ENCODE peak calls at places on chromosomes 13 and 19, in five cellular contexts. H is stomach, P is ovary, L is AG09309, D is progenitor cell of endocrine pancreas. O is an unnamed sample.

GRCh38 chr13:75621147-75621546 is 15.0 kb upstream of the LMO7 start:
- DNase-seq in D (no peak), L (peak), P (no peak), H (no peak), O (no peak)

GRCh38 chr13:51451467-51452390 is 1.1 kb downstream of the INTS6 start:
- DNase-seq in L (no peak), D (peak), P (peak), H (peak), O (peak)

GRCh38 chr19:6970478-6970877 is 50.8 kb downstream of the MBD3L2B start:
- DNase-seq in H (no peak), L (no peak), D (no peak), P (no peak), O (peak)

GRCh38 chr13:101399365-101399764 is 16.9 kb downstream of the NALCN start:
- DNase-seq in L (no peak), D (no peak), P (no peak), H (no peak), O (no peak)

GRCh38 chr19:12611361-12611699 is 610 bp downstream of the ZNF791 start:
- DNase-seq in L (peak), H (peak), P (peak), D (peak), O (no peak)

GRCh38 chr13:68023838-68024581 is 793.9 kb upstream of the PCDH9 start:
- DNase-seq in L (no peak), D (no peak), H (no peak), P (no peak), O (no peak)

GRCh38 chr13:48876289-48876688 is 99.4 kb upstream of the FNDC3A start:
- DNase-seq in D (no peak), L (no peak), H (no peak), P (no peak), O (no peak)

GRCh38 chr13:21297452-21297851 is 121.0 kb downstream of the MRPL57 start:
- DNase-seq in P (no peak), D (no peak), L (no peak), H (no peak), O (no peak)

GRCh38 chr19:45890877-45891276 is 4.9 kb upstream of the IRF2BP1 start:
- DNase-seq in D (no peak), P (no peak), H (no peak), L (no peak), O (no peak)
- TF ChIP-seq CTCF in D (no peak), P (no peak), H (no peak), L (no peak), O (no peak)

DNA sequence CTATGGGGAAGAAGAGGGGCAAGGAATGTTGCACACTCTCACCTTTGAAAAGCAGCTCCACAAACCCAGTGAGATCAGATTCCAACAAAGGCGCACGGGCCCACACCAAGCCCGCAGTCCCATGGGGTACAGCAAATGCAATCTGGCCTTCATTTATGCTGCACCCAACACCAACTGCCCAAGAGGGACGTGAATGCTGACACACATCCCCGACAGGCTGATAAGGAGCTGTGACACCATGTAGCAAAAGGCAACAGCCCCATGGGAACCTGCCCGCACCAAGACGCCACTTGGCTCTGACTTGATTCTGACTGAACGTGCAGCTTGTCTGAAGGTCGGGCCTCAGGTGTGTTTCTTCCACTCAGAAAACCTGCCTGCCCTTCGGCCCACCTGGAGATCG is 17.3 kb downstream of the REXO1 start:
- DNase-seq in L (no peak), D (no peak), H (no peak), P (no peak), O (no peak)
- TF ChIP-seq CTCF in L (no peak), D (no peak), H (no peak), P (no peak), O (no peak)

GRCh38 chr19:39187552-39187943 is 9.2 kb upstream of the NCCRP1 start:
- DNase-seq in H (no peak), P (no peak), D (no peak), L (no peak), O (no peak)
- TF ChIP-seq CTCF in H (no peak), P (no peak), D (no peak), L (no peak), O (peak)

GRCh38 chr13:25249001-25249543 is 38.2 kb downstream of the MTMR6 start:
- DNase-seq in D (no peak), L (peak), H (no peak), P (no peak), O (peak)
- TF ChIP-seq CTCF in D (peak), L (peak), H (no peak), P (no peak), O (no peak)

GRCh38 chr13:30256713-30257432 is 50.5 kb downstream of the KATNAL1 start:
- DNase-seq in H (no peak), P (no peak), L (peak), D (no peak), O (no peak)
- TF ChIP-seq CTCF in H (no peak), P (no peak), L (peak), D (no peak), O (no peak)

DNA sequence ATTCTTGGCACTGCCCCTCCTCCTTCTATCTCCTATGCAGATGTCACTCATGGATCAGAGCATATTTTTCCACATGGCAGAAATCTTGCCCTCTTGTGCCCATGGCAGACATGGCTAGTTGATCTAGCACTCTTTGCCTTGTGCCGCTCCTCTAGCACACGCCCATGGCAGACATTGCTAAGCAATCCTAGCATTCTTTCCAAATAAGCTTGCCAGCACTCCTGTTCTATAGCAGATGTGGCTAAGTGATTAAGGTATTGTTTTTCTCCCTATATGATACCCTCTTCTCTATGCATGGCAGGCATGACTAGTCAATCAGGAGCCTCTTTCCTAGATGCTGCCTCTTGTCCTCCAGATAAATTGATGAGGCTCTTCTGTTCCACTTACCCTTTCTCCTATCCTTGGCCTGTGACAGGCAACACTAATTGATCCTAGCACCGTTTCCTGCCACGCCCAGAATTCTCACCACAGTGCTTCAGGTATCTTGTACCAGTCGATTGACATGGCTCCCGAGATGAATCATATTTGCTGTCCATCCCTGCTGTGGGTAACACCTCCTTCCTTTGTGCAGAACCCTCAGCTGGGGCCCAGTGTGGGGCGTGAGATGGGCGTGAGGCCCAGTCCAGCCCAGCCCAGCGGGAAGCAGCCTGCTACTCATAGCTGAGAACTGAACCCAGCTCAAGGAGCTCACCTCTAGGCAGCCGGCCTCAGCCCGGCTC is 26.9 kb downstream of the TMED1 start:
- DNase-seq in L (peak), H (peak), D (no peak), P (no peak), O (peak)
- TF ChIP-seq CTCF in L (no peak), H (no peak), D (no peak), P (no peak), O (no peak)

GRCh38 chr19:1810439-1811160 is 1.5 kb downstream of the ATP8B3 start:
- DNase-seq in L (no peak), P (peak), D (no peak), H (no peak), O (no peak)

GRCh38 chr19:1811472-1811894 is 593 bp downstream of the ATP8B3 start:
- DNase-seq in P (peak), H (peak), L (no peak), D (no peak), O (peak)

GRCh38 chr19:1813197-1813836 is 1.2 kb upstream of the ATP8B3 start:
- DNase-seq in P (no peak), L (no peak), D (no peak), H (no peak), O (no peak)

GRCh38 chr19:1812426-1813196 is 535 bp upstream of the ATP8B3 start:
- DNase-seq in D (peak), H (peak), P (peak), L (peak), O (peak)

DNA sequence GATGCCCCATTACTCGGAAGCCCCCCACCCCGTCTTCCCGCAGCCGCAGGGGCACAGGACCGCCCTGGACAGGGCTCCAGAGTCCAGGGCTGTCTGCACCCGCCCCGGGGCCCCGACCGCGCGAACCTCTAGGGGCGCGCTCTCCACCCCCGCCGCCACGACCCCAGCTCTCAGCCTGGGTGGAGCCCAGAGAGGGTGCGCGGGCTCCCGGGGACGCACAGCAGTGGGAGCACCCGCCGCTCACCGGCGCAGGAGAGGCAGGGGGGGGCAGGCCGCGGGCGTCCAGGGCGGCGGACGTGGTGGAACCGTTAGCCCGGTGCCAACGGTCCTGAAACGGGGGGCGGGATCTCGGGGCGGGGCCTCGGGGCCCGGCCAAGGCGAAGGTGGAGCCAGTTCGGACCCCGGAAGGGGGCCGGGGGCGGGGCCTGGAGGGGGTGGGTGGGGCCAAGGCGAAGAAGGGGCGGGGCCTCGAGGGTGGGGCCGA is at the start of gene ATP8B3:
- DNase-seq in P (no peak), L (no peak), D (no peak), H (peak), O (no peak)
- TF ChIP-seq CTCF in P (no peak), L (peak), D (peak), H (no peak), O (peak)

GRCh38 chr19:40862785-40863184 is 12.5 kb upstream of the CYP2A6 start:
- DNase-seq in D (no peak), P (no peak), H (no peak), L (peak), O (no peak)
- TF ChIP-seq CTCF in D (no peak), P (no peak), H (no peak), L (no peak), O (no peak)

DNA sequence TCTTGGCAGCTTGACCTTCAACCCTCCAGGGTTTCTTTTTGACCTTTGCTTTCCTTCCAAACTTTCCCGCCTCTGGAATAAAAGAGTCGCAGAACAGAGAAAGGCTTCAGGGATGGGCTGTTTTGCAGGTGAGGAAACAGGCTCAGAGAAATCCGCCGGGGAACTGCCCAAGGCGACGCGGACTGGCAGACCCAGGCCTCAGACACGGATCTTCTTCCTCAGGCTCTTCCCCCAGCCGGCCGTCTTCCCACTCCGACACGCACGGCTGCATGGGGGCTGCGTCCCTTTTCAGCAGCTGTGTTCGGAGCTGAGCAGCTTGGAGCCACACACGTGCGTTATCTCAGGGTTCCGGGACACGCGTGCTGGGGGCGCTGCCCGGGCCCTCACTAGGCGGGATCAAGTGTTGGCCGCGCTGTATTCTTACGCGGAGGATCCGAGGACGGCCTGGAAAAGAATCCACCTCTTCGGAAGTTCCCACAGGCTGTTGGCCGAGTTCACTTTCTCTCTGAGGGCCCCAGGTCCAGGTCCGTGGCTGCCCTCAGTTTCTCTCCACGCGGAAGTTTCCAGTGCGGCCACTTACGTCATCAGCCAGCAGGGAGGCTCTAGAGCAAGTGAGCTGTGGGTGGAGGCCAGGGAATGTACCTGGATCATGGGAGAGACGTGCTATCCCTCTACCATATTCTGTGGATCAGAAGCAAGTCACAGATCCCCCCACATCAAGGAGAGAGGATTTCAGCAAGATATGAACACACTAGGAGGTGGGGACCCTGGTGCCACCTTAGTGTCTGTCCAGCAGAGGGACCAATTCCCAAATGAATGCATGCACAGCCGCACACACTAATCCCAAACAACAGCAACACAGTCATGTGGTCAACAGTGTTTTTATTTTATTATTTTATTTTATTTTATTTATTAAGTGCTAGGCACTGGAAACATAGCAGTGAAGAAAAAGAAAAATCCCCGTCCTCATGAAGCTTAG is 100.4 kb downstream of the ING1 start:
- DNase-seq in P (no peak), H (no peak), D (no peak), L (no peak), O (no peak)
- TF ChIP-seq CTCF in P (no peak), H (no peak), D (peak), L (no peak), O (peak)

DNA sequence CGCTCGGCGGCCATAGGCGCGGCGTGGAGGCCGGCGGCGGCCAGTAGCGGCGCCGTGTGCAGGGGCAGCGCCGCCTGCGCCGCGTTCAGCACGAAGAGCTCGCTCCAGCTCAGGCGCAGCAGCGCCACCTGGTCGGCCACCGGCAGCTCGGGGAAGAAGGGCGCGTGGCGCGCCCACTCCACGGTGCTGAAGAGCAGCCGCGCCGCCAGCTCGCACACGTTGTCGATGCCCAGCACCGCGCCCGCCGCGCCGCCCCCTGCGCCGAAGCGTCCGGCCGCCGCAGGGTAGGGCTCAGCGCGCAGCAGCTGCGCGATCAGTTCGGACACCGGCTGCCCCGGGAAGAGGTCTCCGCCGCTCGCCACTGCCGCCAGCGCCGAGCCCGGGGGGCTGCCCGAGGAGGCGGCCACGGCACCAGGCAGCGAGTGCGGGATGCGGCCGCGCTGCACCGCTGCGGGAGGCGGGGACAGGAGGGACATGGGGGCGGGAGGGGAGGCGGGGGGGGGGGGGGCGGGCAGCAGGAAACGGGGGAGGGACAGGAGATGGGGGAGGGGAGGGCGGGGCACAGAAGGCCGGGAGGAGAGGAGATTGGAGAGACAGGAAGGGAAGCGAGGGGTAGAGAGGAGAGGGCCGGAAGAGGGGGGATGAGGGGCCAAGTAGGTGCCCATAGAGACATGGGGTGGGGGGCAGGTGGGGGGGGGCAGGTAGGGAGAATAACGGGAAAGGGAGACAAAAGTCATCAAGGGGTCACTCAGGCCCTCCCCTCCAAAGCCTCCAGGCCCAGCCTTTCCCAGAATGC is 9.8 kb downstream of the OCEL1 start:
- DNase-seq in D (peak), P (peak), L (peak), H (peak), O (peak)
- TF ChIP-seq CTCF in D (peak), P (peak), L (peak), H (no peak), O (peak)